ENCODE peak calls at places on chromosomes 1 and 21, in eight cellular contexts. V, A, C, D, S, I, J and B are unnamed samples.
A peak's percentile ranks its signal among the peaks of the same experiment; 100 is the strongest.

GRCh38 chr1:206513312-206514111 is 6.2 kb downstream of the RASSF5 start:
- DNase-seq in V (peak; percentile 46), C (peak; percentile 57), S (peak; percentile 73), I (no peak), A (peak; percentile 88), D (peak; percentile 76), J (no peak), B (peak; percentile 47)

GRCh38 chr1:33334081-33334552 is 13.2 kb upstream of the A3GALT2 start:
- DNase-seq in I (no peak), D (peak; percentile 77), A (peak; percentile 87), C (peak; percentile 77), J (no peak), S (no peak), V (no peak), B (peak; percentile 80)

GRCh38 chr1:72777918-72778317 is 495.6 kb upstream of the NEGR1 start:
- DNase-seq in S (no peak), I (no peak), J (no peak), C (no peak), V (no peak), A (no peak), D (no peak), B (no peak)

GRCh38 chr1:85244271-85245053 is 15.0 kb downstream of the C1orf52 start:
- DNase-seq in S (no peak), C (no peak), D (no peak), V (no peak), I (no peak), J (no peak), A (no peak), B (no peak)

GRCh38 chr1:245310605-245311531 is 156.1 kb downstream of the KIF26B start:
- DNase-seq in S (no peak), V (no peak), J (no peak), A (peak; percentile 52), I (no peak), D (no peak), C (peak; percentile 71), B (no peak)

GRCh38 chr21:35753308-35753707 is 307.0 kb downstream of the SETD4 start:
- DNase-seq in V (no peak), D (no peak), I (no peak), C (no peak), J (no peak), S (no peak), A (no peak), B (no peak)

GRCh38 chr1:85019989-85020388 is 23.1 kb upstream of the MCOLN2 start:
- DNase-seq in V (no peak), J (no peak), I (no peak), S (no peak), D (no peak), A (no peak), C (no peak), B (no peak)

GRCh38 chr1:37473431-37474050 is 839 bp upstream of the ZC3H12A start:
- DNase-seq in I (peak; percentile 58), J (no peak), A (peak; percentile 69), V (no peak), S (no peak), D (peak; percentile 38), C (no peak), B (no peak)

GRCh38 chr1:154155282-154155681 is 409 bp upstream of the NUP210L start:
- DNase-seq in S (no peak), D (peak; percentile 62), C (no peak), V (peak; percentile 73), J (no peak), I (no peak), A (peak; percentile 69), B (no peak)

GRCh38 chr1:185311589-185312225 is 5.3 kb downstream of the IVNS1ABP start:
- DNase-seq in S (no peak), C (no peak), J (no peak), V (no peak), D (no peak), I (no peak), A (no peak), B (no peak)

GRCh38 chr1:240803151-240803550 is 191.2 kb upstream of the GREM2 start:
- DNase-seq in S (no peak), C (no peak), A (no peak), D (no peak), I (peak; percentile 44), V (no peak), J (no peak), B (no peak)

GRCh38 chr1:246291141-246291540 is 215.9 kb downstream of the SMYD3 start:
- DNase-seq in C (no peak), J (no peak), D (no peak), A (no peak), S (no peak), I (no peak), V (no peak), B (no peak)

GRCh38 chr1:207938016-207938415 is 27.1 kb upstream of the CD34 start:
- DNase-seq in V (no peak), C (no peak), A (no peak), J (no peak), I (peak; percentile 78), D (no peak), S (no peak), B (no peak)

GRCh38 chr1:109910963-109911798 is 532 bp downstream of the CSF1 start:
- DNase-seq in J (peak; percentile 79), A (no peak), C (peak; percentile 85), S (no peak), I (no peak), D (no peak), V (no peak), B (no peak)

GRCh38 chr1:109914587-109915240 is 4.1 kb downstream of the CSF1 start:
- DNase-seq in S (no peak), A (no peak), I (no peak), D (no peak), J (no peak), C (peak; percentile 56), V (no peak), B (no peak)

GRCh38 chr1:109912214-109912861 is 1.7 kb downstream of the CSF1 start:
- DNase-seq in D (no peak), A (no peak), S (no peak), V (no peak), I (no peak), J (no peak), C (no peak), B (no peak)

GRCh38 chr1:109913360-109913879 is 2.8 kb downstream of the CSF1 start:
- DNase-seq in J (no peak), D (no peak), V (no peak), C (no peak), I (no peak), A (no peak), S (no peak), B (no peak)

DNA sequence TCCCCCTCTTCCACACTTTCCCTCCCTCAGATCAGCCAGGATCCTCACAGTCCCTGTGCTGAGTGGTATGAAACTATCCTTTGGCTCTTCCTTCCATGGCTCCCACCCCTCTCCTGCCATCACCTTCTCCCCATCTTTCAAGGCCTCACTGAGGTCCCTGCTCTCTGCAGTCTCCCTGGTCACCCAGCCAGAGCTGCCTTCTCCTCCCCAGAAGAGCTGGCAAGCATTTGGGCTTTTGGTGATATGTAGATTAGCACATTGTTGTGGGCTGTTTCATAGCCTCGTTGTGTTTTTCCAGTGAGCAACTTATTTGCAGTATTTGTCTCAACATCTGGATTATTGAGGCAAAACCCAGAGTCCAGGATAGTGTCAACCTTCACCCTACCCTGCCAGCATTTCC is 2.2 kb downstream of the CSF1 start:
- DNase-seq in V (no peak), S (no peak), D (no peak), J (no peak), C (no peak), I (no peak), A (no peak), B (no peak)
- H3K4me1 ChIP-seq in V (peaks cover 43% of the 10 kb centered on the region), S (peaks cover 21% of the 10 kb centered on the region), D (peaks cover 11% of the 10 kb centered on the region), J (peaks cover 38% of the 10 kb centered on the region), C (peaks cover 15% of the 10 kb centered on the region), I (peaks cover 61% of the 10 kb centered on the region), A (peaks cover 35% of the 10 kb centered on the region), B (peaks cover 35% of the 10 kb centered on the region)

GRCh38 chr1:54883349-54884102 is 3.5 kb downstream of the DHCR24 start:
- DNase-seq in J (no peak), D (no peak), C (no peak), A (peak; percentile 73), V (no peak), I (no peak), S (no peak), B (peak; percentile 60)
- H3K4me3 ChIP-seq in J (no peak overlapping the region), D (no peak overlapping the region), C (peak overlapping the region; percentile 4), A (peak overlapping the region; percentile 82), V (no peak overlapping the region), I (no peak overlapping the region), S (no peak overlapping the region), B (peak overlapping the region; percentile 99)

DNA sequence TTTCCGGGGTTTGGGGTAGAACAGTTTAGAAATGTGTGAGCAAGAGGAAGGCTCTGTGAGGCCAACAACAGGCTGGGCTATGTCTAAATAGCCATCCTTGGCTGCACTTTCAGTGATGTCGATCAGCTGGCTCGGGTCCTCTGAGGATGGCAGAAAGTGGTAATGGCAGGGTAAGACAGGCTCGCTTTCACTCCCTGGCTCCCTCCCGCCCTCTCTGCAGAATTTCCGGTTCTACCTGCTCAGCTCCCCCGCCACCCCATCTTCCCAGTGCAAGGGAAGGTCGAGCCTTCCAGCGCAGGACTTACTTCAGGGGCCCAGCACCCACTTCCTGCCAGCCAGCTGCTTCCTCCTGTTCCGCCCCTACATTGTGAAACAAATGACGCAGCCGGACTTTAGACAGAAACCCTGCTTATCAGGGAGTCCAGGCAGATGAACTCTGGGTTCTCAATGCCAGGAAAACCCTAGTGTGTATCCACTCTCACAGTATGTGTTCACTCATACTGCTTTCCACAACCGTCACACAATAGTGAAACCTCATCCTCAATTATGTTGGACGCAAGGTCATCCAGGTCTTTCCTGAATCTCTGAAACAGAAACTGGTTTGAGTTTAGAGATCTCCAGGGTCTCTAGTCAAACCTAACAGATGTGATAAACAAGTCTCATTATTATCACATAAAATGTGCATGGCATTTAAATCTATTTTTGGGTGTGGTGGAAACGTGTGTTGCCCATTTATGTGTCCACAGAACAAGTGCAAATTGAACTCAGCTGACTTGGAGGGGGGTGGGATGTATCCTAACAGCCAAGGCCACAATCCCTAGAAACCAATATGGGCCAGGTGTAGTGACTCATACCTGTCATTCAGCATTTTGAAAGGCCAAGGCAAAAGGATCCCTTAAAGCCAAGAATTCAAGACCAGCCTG is 7.1 kb downstream of the F11R start:
- DNase-seq in S (peak; percentile 84), I (peak; percentile 91), V (peak; percentile 85), D (peak; percentile 86), J (peak; percentile 71), C (peak; percentile 95), A (peak; percentile 97), B (peak; percentile 56)
- TF ChIP-seq POLR2A in S (peak; percentile 23), I (peak; percentile 48), V (peak; percentile 30), D (peak; percentile 45), J (peak; percentile 73), C (peak; percentile 5), A (no peak), B (no peak)

GRCh38 chr1:9689971-9690381 is 38.4 kb downstream of the PIK3CD start:
- DNase-seq in J (peak; percentile 57), V (peak; percentile 60), I (no peak), S (peak; percentile 69), D (peak; percentile 49), C (peak; percentile 85), A (peak; percentile 58), B (no peak)

GRCh38 chr1:9687120-9687875 is 35.8 kb downstream of the PIK3CD start:
- DNase-seq in I (peak; percentile 56), S (peak; percentile 74), A (peak; percentile 59), C (peak; percentile 87), V (peak; percentile 68), D (peak; percentile 69), J (peak; percentile 96), B (no peak)

GRCh38 chr1:9689011-9689706 is 37.6 kb downstream of the PIK3CD start:
- DNase-seq in D (peak; percentile 83), V (peak; percentile 89), C (peak; percentile 96), A (peak; percentile 84), S (peak; percentile 92), J (peak; percentile 98), I (peak; percentile 61), B (peak; percentile 46)

GRCh38 chr1:9688599-9688998 is 37.1 kb downstream of the PIK3CD start:
- DNase-seq in V (no peak), J (no peak), D (no peak), I (no peak), A (no peak), C (no peak), S (no peak), B (no peak)

GRCh38 chr1:9687876-9688582 is 36.5 kb downstream of the PIK3CD start:
- DNase-seq in I (no peak), V (peak; percentile 47), A (no peak), S (no peak), D (peak; percentile 37), C (peak; percentile 79), J (peak; percentile 33), B (no peak)
- H3K4me1 ChIP-seq in I (peaks cover 23% of the 10 kb centered on the region), V (peaks cover 33% of the 10 kb centered on the region), A (peaks cover 29% of the 10 kb centered on the region), S (peaks cover 16% of the 10 kb centered on the region), D (peaks cover 4% of the 10 kb centered on the region), C (peaks cover 60% of the 10 kb centered on the region), J (peaks cover 39% of the 10 kb centered on the region), B (peaks cover 18% of the 10 kb centered on the region)